ENCODE peak calls at places on chromosomes 6 and 20, in nine cellular contexts. C is GM20000; P is body of pancreas; Q is lower lobe of right lung; B is CD8-positive, alpha-beta T cell; W is OCI-LY7; A is WERI-Rb-1; V is uterus; M is neural crest cell. Z is an unnamed sample.

GRCh38 chr6:71887744-71888115 is 1.4 kb downstream of the RIMS1 start:
- DNase-seq in C (no peak), P (no peak), Q (no peak), B (no peak), W (no peak), A (no peak), V (no peak), M (no peak), Z (no peak)

GRCh38 chr20:58192567-58192966 is 35.9 kb downstream of the ANKRD60 start:
- DNase-seq in C (peak), P (no peak), Q (no peak), B (peak), W (peak), A (no peak), V (no peak), M (no peak), Z (peak)

GRCh38 chr6:90865513-90865912 is 278.6 kb upstream of the MAP3K7 start:
- DNase-seq in C (no peak), P (no peak), Q (no peak), B (no peak), W (no peak), A (no peak), V (no peak), M (no peak), Z (no peak)

GRCh38 chr6:95805699-95806098 is 210.1 kb upstream of the FUT9 start:
- DNase-seq in C (no peak), P (no peak), Q (no peak), B (no peak), W (no peak), A (no peak), V (no peak), M (no peak), Z (no peak)

GRCh38 chr20:24160563-24161355 is 172.2 kb upstream of the GGTLC1 start:
- DNase-seq in C (no peak), P (peak), Q (no peak), B (no peak), W (peak), A (peak), V (peak), M (peak), Z (no peak)

GRCh38 chr20:24796236-24796635 is 152.8 kb upstream of the CST7 start:
- DNase-seq in C (no peak), P (no peak), Q (peak), B (no peak), W (no peak), A (no peak), V (no peak), M (no peak), Z (no peak)

GRCh38 chr6:49328051-49328450 is 135.0 kb downstream of the MMUT start:
- DNase-seq in C (no peak), P (no peak), Q (no peak), B (no peak), W (no peak), A (no peak), V (no peak), M (no peak), Z (no peak)

GRCh38 chr6:131683479-131683878 is 17.7 kb downstream of the OR2A4 start:
- DNase-seq in C (no peak), P (no peak), Q (no peak), B (no peak), W (peak), A (no peak), V (no peak), M (no peak), Z (no peak)

GRCh38 chr20:58028123-58028522 is 200.3 kb downstream of the ANKRD60 start:
- DNase-seq in C (no peak), P (no peak), Q (no peak), B (no peak), W (no peak), A (peak), V (no peak), M (no peak), Z (no peak)

GRCh38 chr6:157881375-157881774 is 58.3 kb downstream of the SNX9 start:
- DNase-seq in C (no peak), P (no peak), Q (no peak), B (no peak), W (no peak), A (no peak), V (no peak), M (no peak), Z (no peak)

GRCh38 chr6:70709826-70710225 is 42.1 kb downstream of the SMAP1 start:
- DNase-seq in C (no peak), P (no peak), Q (no peak), B (no peak), W (no peak), A (no peak), V (no peak), M (no peak), Z (no peak)

GRCh38 chr20:32449890-32450401 is 91.8 kb downstream of the ASXL1 start:
- DNase-seq in C (no peak), P (peak), Q (no peak), B (no peak), W (no peak), A (peak), V (no peak), M (no peak), Z (peak)

GRCh38 chr6:150639823-150640331 is 40.2 kb downstream of the PLEKHG1 start:
- DNase-seq in C (no peak), P (no peak), Q (no peak), B (no peak), W (no peak), A (no peak), V (no peak), M (no peak), Z (no peak)

GRCh38 chr20:58310291-58310782 is 822 bp downstream of the RAB22A start:
- DNase-seq in C (peak), P (no peak), Q (no peak), B (no peak), W (peak), A (no peak), V (no peak), M (no peak), Z (no peak)

GRCh38 chr6:3855866-3856265 is 6.7 kb downstream of the FAM50B start:
- DNase-seq in C (no peak), P (no peak), Q (no peak), B (no peak), W (no peak), A (no peak), V (no peak), M (no peak), Z (no peak)

GRCh38 chr6:119467478-119468081 is 118.0 kb upstream of the MAN1A1 start:
- DNase-seq in C (no peak), P (no peak), Q (no peak), B (no peak), W (no peak), A (no peak), V (no peak), M (no peak), Z (no peak)

GRCh38 chr6:85372188-85372914 is 77.5 kb upstream of the NT5E start:
- DNase-seq in C (peak), P (no peak), Q (no peak), B (no peak), W (no peak), A (no peak), V (no peak), M (no peak), Z (peak)

GRCh38 chr20:25044660-25045342 is 13.1 kb downstream of the ACSS1 start:
- DNase-seq in C (no peak), P (peak), Q (peak), B (no peak), W (no peak), A (peak), V (no peak), M (no peak), Z (no peak)

GRCh38 chr6:139291813-139292619 is at the start of gene TXLNB:
- DNase-seq in C (peak), P (peak), Q (peak), B (peak), W (peak), A (no peak), V (peak), M (peak), Z (peak)

GRCh38 chr20:54058420-54059139 is 11.8 kb downstream of the BCAS1 start:
- DNase-seq in C (no peak), P (no peak), Q (no peak), B (no peak), W (peak), A (no peak), V (no peak), M (no peak), Z (no peak)

GRCh38 chr20:51562027-51562333 is 19.5 kb upstream of the NFATC2 start:
- DNase-seq in C (no peak), P (no peak), Q (no peak), B (no peak), W (no peak), A (no peak), V (peak), M (no peak), Z (no peak)

GRCh38 chr6:150835620-150836019 is 29.9 kb upstream of the MTHFD1L start:
- DNase-seq in C (no peak), P (no peak), Q (no peak), B (no peak), W (no peak), A (no peak), V (no peak), M (no peak), Z (no peak)

GRCh38 chr6:126107475-126108121 is 121.3 kb downstream of the TRMT11 start:
- DNase-seq in C (no peak), P (no peak), Q (no peak), B (no peak), W (no peak), A (no peak), V (no peak), M (no peak), Z (no peak)

GRCh38 chr20:3973705-3974104 is 41.7 kb downstream of the RNF24 start:
- DNase-seq in C (no peak), P (no peak), Q (no peak), B (no peak), W (no peak), A (no peak), V (no peak), M (no peak), Z (no peak)

GRCh38 chr20:56268536-56268935 is 20.0 kb downstream of the MC3R start:
- DNase-seq in C (no peak), P (no peak), Q (no peak), B (no peak), W (no peak), A (no peak), V (no peak), M (no peak), Z (no peak)

GRCh38 chr6:148848915-148849314 is 102.1 kb downstream of the UST start:
- DNase-seq in C (no peak), P (no peak), Q (no peak), B (no peak), W (no peak), A (no peak), V (no peak), M (no peak), Z (no peak)

GRCh38 chr20:14414560-14414959 is 77.1 kb upstream of the FLRT3 start:
- DNase-seq in C (no peak), P (no peak), Q (no peak), B (no peak), W (no peak), A (no peak), V (no peak), M (no peak), Z (no peak)

GRCh38 chr6:149480502-149481280 is 4.1 kb downstream of the ZC3H12D start:
- DNase-seq in C (no peak), P (no peak), Q (no peak), B (peak), W (peak), A (no peak), V (no peak), M (no peak), Z (no peak)

GRCh38 chr6:138979365-138979764 is 8.7 kb downstream of the REPS1 start:
- DNase-seq in C (no peak), P (no peak), Q (no peak), B (no peak), W (no peak), A (no peak), V (no peak), M (no peak), Z (no peak)

GRCh38 chr6:148109732-148110131 is 232.9 kb upstream of the SASH1 start:
- DNase-seq in C (no peak), P (peak), Q (peak), B (no peak), W (no peak), A (peak), V (no peak), M (no peak), Z (no peak)

GRCh38 chr6:142884214-142885035 is 60.6 kb downstream of the HIVEP2 start:
- DNase-seq in C (no peak), P (no peak), Q (no peak), B (no peak), W (no peak), A (no peak), V (no peak), M (no peak), Z (no peak)

GRCh38 chr6:152110878-152111820 is 303.7 kb downstream of the ESR1 start:
- DNase-seq in C (no peak), P (no peak), Q (no peak), B (no peak), W (no peak), A (no peak), V (no peak), M (no peak), Z (no peak)

GRCh38 chr6:136792066-136792944 is at the start of gene MAP3K5:
- DNase-seq in C (peak), P (peak), Q (peak), B (peak), W (peak), A (peak), V (peak), M (peak), Z (peak)

GRCh38 chr6:63635563-63636515 is at the start of gene PHF3:
- DNase-seq in C (peak), P (peak), Q (peak), B (peak), W (peak), A (peak), V (peak), M (peak), Z (peak)
- TF ChIP-seq CTCF in C (no peak), P (peak), Q (peak), B (no peak), W (peak), A (peak), V (no peak), M (peak), Z (no peak)

GRCh38 chr6:45378324-45378926 is 691 bp upstream of the SUPT3H start:
- DNase-seq in C (peak), P (peak), Q (peak), B (no peak), W (no peak), A (no peak), V (no peak), M (no peak), Z (peak)

GRCh38 chr6:45375449-45375848 is 2.3 kb downstream of the SUPT3H start:
- DNase-seq in C (no peak), P (no peak), Q (no peak), B (no peak), W (no peak), A (no peak), V (no peak), M (no peak), Z (no peak)

GRCh38 chr6:45376310-45377040 is 1.3 kb downstream of the SUPT3H start:
- DNase-seq in C (no peak), P (no peak), Q (no peak), B (no peak), W (no peak), A (no peak), V (no peak), M (no peak), Z (no peak)

GRCh38 chr6:45377041-45377554 is 636 bp downstream of the SUPT3H start:
- DNase-seq in C (no peak), P (no peak), Q (no peak), B (no peak), W (peak), A (no peak), V (no peak), M (no peak), Z (peak)

DNA sequence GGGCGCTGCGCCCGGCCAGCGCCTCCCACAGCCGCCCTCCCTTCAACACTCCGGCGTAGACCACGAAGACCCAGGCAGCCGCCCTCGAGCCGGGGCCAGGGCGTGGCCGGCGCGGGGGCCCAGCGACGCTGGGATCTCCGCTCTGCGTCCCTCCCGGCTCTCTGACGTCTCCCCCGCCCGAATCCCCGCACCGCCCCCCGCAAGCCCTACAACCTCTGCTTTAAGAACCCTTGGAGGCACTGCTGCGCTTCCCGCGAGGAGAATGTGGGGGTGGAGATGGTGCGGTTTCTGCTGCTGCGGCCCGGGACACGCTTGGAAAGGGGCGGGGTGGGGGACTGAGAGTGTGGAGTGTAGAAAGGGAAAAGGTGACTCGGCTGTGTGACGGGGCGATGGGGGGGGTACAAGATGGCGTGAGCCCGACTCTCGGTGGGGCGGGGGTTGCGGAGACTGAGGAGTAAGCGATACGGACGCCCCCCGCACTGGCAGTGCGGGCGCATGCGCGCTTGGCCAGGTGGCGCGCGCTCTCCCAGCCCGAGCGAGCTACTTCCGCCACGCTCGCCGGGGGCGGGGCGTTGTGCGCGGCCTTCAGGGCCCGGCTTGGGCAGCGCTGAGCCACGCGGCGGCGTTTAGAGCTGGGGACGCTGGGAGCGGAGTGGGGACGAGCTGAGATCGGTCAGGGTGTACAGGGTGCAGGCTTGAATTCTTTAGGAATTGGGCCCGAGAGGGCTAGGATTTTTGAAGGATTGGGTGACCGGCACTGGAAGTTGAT is at the start of gene SUPT3H:
- DNase-seq in C (peak), P (peak), Q (peak), B (peak), W (peak), A (peak), V (peak), M (peak), Z (peak)
- TF ChIP-seq CTCF in C (peak), P (peak), Q (peak), B (no peak), W (peak), A (peak), V (peak), M (peak), Z (peak)

GRCh38 chr6:100460650-100461204 is 4.0 kb downstream of the SIM1 start:
- DNase-seq in C (no peak), P (no peak), Q (no peak), B (no peak), W (no peak), A (no peak), V (no peak), M (no peak), Z (no peak)
- TF ChIP-seq CTCF in C (peak), P (peak), Q (no peak), B (no peak), W (peak), A (peak), V (no peak), M (peak), Z (no peak)

GRCh38 chr6:33339193-33339592 is 21.6 kb upstream of the ZBTB22 start:
- DNase-seq in C (no peak), P (no peak), Q (no peak), B (no peak), W (no peak), A (no peak), V (no peak), M (no peak), Z (no peak)

GRCh38 chr6:33347816-33348215 is 30.3 kb upstream of the ZBTB22 start:
- DNase-seq in C (no peak), P (no peak), Q (no peak), B (no peak), W (no peak), A (no peak), V (no peak), M (no peak), Z (no peak)

GRCh38 chr6:33344771-33345697 is 27.5 kb upstream of the ZBTB22 start:
- DNase-seq in C (peak), P (peak), Q (peak), B (peak), W (peak), A (peak), V (peak), M (no peak), Z (peak)

GRCh38 chr6:33343953-33344611 is 26.5 kb upstream of the ZBTB22 start:
- DNase-seq in C (peak), P (no peak), Q (no peak), B (peak), W (peak), A (no peak), V (no peak), M (no peak), Z (peak)
- TF ChIP-seq CTCF in C (no peak), P (no peak), Q (no peak), B (no peak), W (no peak), A (no peak), V (no peak), M (no peak), Z (no peak)

DNA sequence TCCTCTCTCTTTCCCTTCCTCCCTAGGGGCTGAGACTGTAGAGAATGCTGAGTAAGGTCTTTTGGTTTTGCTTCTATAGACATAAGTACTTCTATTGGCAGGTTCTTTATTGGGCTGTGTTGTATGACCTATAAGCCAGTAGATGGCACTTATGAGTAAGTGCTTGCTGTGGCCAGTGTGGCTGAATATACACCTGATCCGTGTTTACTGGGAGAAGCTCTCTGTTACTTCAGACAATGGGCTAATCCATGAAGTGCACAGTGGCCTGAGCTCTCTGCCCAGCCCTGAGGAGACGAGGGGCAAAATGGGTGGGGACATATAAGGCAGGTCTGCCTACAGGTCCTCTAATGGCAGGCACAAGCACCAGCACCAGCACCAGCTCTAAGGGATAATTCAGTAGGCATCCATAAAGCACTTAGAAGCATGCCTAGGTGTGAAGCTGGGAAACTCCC is 610.3 kb downstream of the RNF144B start:
- DNase-seq in C (peak), P (peak), Q (no peak), B (no peak), W (peak), A (peak), V (no peak), M (no peak), Z (peak)
- TF ChIP-seq CTCF in C (peak), P (peak), Q (peak), B (no peak), W (peak), A (peak), V (peak), M (peak), Z (no peak)